ENCODE peak calls at places on chromosome 2, in five cellular contexts. One of them, this sample, is unnamed. For H3K27me3, the result is how much of the 10 kb centered on the place peaks cover.

GRCh38 chr2:241937297-241937696 is 67.8 kb downstream of the RTP5 start:
- DNase-seq in GM23248: no peak
- DNase-seq in small intestine: no peak
- DNase-seq in osteoblast: no peak
- DNase-seq in cardiac muscle cell: no peak
- DNase-seq in this sample: no peak

GRCh38 chr2:28736034-28736433 is 15.6 kb upstream of the PPP1CB start:
- DNase-seq in small intestine: peak
- DNase-seq in osteoblast: peak
- DNase-seq in GM23248: peak
- DNase-seq in cardiac muscle cell: peak
- DNase-seq in this sample: peak

GRCh38 chr2:222561817-222562424 is 94.0 kb downstream of the FARSB start:
- DNase-seq in cardiac muscle cell: peak
- DNase-seq in GM23248: peak
- DNase-seq in osteoblast: no peak
- DNase-seq in small intestine: peak
- DNase-seq in this sample: no peak

GRCh38 chr2:1972428-1972827 is 228.1 kb upstream of the PXDN start:
- DNase-seq in small intestine: no peak
- DNase-seq in osteoblast: no peak
- DNase-seq in cardiac muscle cell: peak
- DNase-seq in GM23248: peak
- DNase-seq in this sample: no peak

GRCh38 chr2:43905871-43906270 is 67.1 kb downstream of the ABCG8 start:
- DNase-seq in osteoblast: peak
- DNase-seq in small intestine: no peak
- DNase-seq in GM23248: no peak
- DNase-seq in cardiac muscle cell: no peak
- DNase-seq in this sample: no peak

GRCh38 chr2:223654384-223654915 is 52.3 kb upstream of the SCG2 start:
- DNase-seq in GM23248: peak
- DNase-seq in osteoblast: peak
- DNase-seq in cardiac muscle cell: no peak
- DNase-seq in small intestine: no peak
- DNase-seq in this sample: no peak

GRCh38 chr2:58562281-58562680 is 321.2 kb upstream of the FANCL start:
- DNase-seq in cardiac muscle cell: no peak
- DNase-seq in osteoblast: no peak
- DNase-seq in small intestine: no peak
- DNase-seq in GM23248: peak
- DNase-seq in this sample: no peak

GRCh38 chr2:61255580-61256437 is 93.8 kb downstream of the C2orf74 start:
- DNase-seq in GM23248: peak
- DNase-seq in cardiac muscle cell: no peak
- DNase-seq in small intestine: no peak
- DNase-seq in osteoblast: peak
- DNase-seq in this sample: no peak

GRCh38 chr2:224576098-224576715 is 9.0 kb downstream of the CUL3 start:
- DNase-seq in small intestine: no peak
- DNase-seq in osteoblast: no peak
- DNase-seq in GM23248: no peak
- DNase-seq in cardiac muscle cell: no peak
- DNase-seq in this sample: no peak

GRCh38 chr2:17877811-17878221 is 651 bp upstream of the KCNS3 start:
- DNase-seq in osteoblast: peak
- DNase-seq in GM23248: peak
- DNase-seq in small intestine: peak
- DNase-seq in cardiac muscle cell: peak
- DNase-seq in this sample: no peak
- H3K27me3 ChIP-seq in osteoblast: under half
- H3K27me3 ChIP-seq in GM23248: under half
- H3K27me3 ChIP-seq in small intestine: under half
- H3K27me3 ChIP-seq in cardiac muscle cell: half or more
- H3K27me3 ChIP-seq in this sample: under half

GRCh38 chr2:160077912-160078585 is 15.6 kb upstream of the PLA2R1 start:
- DNase-seq in cardiac muscle cell: no peak
- DNase-seq in osteoblast: no peak
- DNase-seq in small intestine: peak
- DNase-seq in GM23248: no peak
- DNase-seq in this sample: no peak
- H3K27ac ChIP-seq in cardiac muscle cell: no peak
- H3K27ac ChIP-seq in osteoblast: no peak
- H3K27ac ChIP-seq in small intestine: peak
- H3K27ac ChIP-seq in GM23248: no peak
- H3K27ac ChIP-seq in this sample: no peak

GRCh38 chr2:119086327-119086726 is 72.2 kb downstream of the C1QL2 start:
- DNase-seq in cardiac muscle cell: peak
- DNase-seq in GM23248: no peak
- DNase-seq in small intestine: no peak
- DNase-seq in osteoblast: no peak
- DNase-seq in this sample: no peak

GRCh38 chr2:119088416-119088815 is 70.1 kb downstream of the C1QL2 start:
- DNase-seq in GM23248: no peak
- DNase-seq in small intestine: no peak
- DNase-seq in cardiac muscle cell: no peak
- DNase-seq in osteoblast: no peak
- DNase-seq in this sample: no peak

GRCh38 chr2:119083416-119083815 is 75.1 kb downstream of the C1QL2 start:
- DNase-seq in osteoblast: no peak
- DNase-seq in cardiac muscle cell: no peak
- DNase-seq in GM23248: no peak
- DNase-seq in small intestine: no peak
- DNase-seq in this sample: no peak

GRCh38 chr2:119085613-119086012 is 72.9 kb downstream of the C1QL2 start:
- DNase-seq in GM23248: no peak
- DNase-seq in cardiac muscle cell: no peak
- DNase-seq in small intestine: peak
- DNase-seq in osteoblast: no peak
- DNase-seq in this sample: no peak

GRCh38 chr2:119082821-119083400 is 75.6 kb downstream of the C1QL2 start:
- DNase-seq in GM23248: no peak
- DNase-seq in small intestine: no peak
- DNase-seq in osteoblast: no peak
- DNase-seq in cardiac muscle cell: no peak
- DNase-seq in this sample: no peak
- H3K27me3 ChIP-seq in GM23248: under half
- H3K27me3 ChIP-seq in small intestine: under half
- H3K27me3 ChIP-seq in osteoblast: under half
- H3K27me3 ChIP-seq in cardiac muscle cell: under half
- H3K27me3 ChIP-seq in this sample: under half

DNA sequence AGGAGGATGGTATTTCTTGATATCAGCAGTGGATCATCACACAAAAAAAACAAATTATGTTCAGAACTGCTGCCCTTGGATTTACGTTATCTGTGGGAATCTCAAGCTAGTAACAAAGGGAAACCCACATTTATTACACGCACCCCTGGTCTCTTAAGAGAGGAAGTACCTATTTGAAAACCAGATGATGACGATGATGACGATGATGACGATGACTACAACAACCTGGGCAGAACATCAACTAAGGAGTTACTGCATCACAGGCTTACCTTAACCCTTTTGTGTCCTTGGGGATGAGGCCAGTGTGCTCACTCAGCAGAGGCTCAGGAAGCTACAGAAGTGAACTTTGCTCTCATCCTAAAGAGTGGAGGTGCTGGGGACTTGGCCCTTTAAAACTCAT is 169.4 kb downstream of the FSHR start:
- DNase-seq in osteoblast: no peak
- DNase-seq in cardiac muscle cell: no peak
- DNase-seq in small intestine: no peak
- DNase-seq in GM23248: no peak
- DNase-seq in this sample: no peak
- H3K27ac ChIP-seq in osteoblast: no peak
- H3K27ac ChIP-seq in cardiac muscle cell: no peak
- H3K27ac ChIP-seq in small intestine: no peak
- H3K27ac ChIP-seq in GM23248: no peak
- H3K27ac ChIP-seq in this sample: no peak

GRCh38 chr2:150421252-150421651 is 66.2 kb downstream of the RND3 start:
- DNase-seq in cardiac muscle cell: no peak
- DNase-seq in GM23248: no peak
- DNase-seq in osteoblast: no peak
- DNase-seq in small intestine: peak
- DNase-seq in this sample: no peak

GRCh38 chr2:150426724-150427123 is 60.7 kb downstream of the RND3 start:
- DNase-seq in osteoblast: peak
- DNase-seq in cardiac muscle cell: no peak
- DNase-seq in GM23248: no peak
- DNase-seq in small intestine: no peak
- DNase-seq in this sample: no peak

GRCh38 chr2:150426315-150426714 is 61.2 kb downstream of the RND3 start:
- DNase-seq in osteoblast: no peak
- DNase-seq in GM23248: no peak
- DNase-seq in cardiac muscle cell: no peak
- DNase-seq in small intestine: no peak
- DNase-seq in this sample: no peak

GRCh38 chr2:150425121-150425559 is 62.3 kb downstream of the RND3 start:
- DNase-seq in GM23248: peak
- DNase-seq in cardiac muscle cell: no peak
- DNase-seq in small intestine: peak
- DNase-seq in osteoblast: no peak
- DNase-seq in this sample: no peak

DNA sequence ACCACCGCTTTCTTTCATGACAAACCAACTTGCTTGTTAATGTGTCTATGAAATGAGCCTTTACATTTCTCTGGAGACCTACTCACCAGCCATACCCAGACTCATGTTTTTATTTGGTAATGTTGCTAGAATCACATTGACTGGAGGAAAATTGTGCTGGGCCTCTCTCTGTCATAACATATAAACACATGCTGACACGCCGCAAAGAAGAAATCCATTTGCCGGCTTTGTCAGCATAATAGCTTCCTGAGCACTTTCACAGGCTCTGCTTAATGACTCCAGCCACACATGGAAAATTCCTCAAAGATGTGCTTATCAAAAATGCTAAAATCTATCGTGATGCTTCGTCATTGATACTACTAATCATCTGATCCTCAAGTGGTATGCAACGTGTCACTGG is 63.1 kb downstream of the RND3 start:
- DNase-seq in small intestine: no peak
- DNase-seq in GM23248: no peak
- DNase-seq in cardiac muscle cell: no peak
- DNase-seq in osteoblast: peak
- DNase-seq in this sample: no peak
- H3K27me3 ChIP-seq in small intestine: under half
- H3K27me3 ChIP-seq in GM23248: under half
- H3K27me3 ChIP-seq in cardiac muscle cell: under half
- H3K27me3 ChIP-seq in osteoblast: under half
- H3K27me3 ChIP-seq in this sample: under half

DNA sequence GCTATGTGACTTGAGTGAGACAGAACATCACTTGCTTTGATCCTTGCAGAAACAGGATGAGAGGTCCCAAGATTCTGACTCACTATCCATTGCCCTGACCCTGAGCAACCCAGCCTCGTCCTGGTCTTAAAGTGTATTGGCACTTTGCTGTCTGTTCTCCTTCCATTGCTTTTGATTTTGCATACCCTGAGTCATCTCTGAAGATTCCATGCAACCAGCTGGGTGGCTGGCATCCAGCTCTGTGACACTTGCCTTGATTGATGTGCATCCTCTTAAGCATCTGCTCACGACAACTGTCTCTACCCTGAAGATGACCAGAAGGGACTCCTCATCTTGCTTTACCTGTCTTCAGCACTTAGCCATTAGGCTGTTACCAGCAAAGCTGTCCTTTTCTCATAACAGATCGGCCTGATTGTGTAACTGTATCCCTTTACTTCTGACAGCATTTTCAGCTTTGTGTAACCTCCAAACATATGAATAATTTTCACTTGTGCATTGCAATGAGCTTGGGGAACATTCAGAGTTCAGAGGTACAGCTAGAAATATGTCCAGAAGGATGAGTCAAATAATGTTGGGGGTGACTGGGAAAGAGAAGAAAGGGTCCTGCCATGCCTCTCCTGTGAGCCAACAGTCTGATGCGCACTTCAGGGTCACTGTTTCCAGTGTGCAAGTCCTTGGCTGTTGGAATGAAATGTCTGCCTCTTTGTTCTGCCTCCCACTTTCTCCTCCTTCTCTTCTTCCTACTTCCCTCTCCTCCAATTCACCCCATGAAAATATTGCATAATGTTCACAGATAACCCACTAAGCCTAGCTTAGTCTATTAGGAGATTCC is 249.7 kb upstream of the OSR1 start:
- DNase-seq in cardiac muscle cell: no peak
- DNase-seq in small intestine: no peak
- DNase-seq in GM23248: peak
- DNase-seq in osteoblast: peak
- DNase-seq in this sample: no peak
- H3K27ac ChIP-seq in cardiac muscle cell: no peak
- H3K27ac ChIP-seq in small intestine: no peak
- H3K27ac ChIP-seq in GM23248: peak
- H3K27ac ChIP-seq in osteoblast: peak
- H3K27ac ChIP-seq in this sample: no peak

DNA sequence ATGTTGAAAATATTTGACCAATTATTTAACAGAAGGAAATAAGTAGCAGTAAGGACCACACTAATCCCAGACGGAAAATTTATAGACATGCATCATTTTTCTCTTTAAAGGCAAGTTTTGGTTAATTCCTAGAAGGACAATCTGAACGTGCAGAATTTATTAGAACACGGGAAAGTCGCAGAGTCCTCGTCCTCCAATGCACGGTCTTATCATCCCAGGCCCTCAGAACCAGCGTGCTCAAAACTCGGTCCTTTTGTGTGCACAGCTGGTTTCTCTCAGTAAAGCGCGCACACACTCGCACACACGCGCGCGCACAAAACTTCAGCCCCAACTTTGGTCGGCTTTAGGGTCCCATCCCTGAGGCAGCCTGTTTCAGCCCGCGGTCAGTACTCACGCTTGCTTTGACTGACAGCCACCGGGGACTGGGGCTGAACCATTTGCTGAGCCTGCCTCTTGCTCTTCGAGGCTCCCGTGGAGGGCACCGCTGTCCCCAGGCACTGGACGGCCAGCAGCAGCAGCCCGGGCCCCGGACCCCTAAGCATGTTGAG is 533 bp downstream of the FN1 start:
- DNase-seq in GM23248: peak
- DNase-seq in cardiac muscle cell: peak
- DNase-seq in small intestine: no peak
- DNase-seq in osteoblast: peak
- DNase-seq in this sample: no peak
- H3K27me3 ChIP-seq in GM23248: under half
- H3K27me3 ChIP-seq in cardiac muscle cell: under half
- H3K27me3 ChIP-seq in small intestine: under half
- H3K27me3 ChIP-seq in osteoblast: under half
- H3K27me3 ChIP-seq in this sample: under half

DNA sequence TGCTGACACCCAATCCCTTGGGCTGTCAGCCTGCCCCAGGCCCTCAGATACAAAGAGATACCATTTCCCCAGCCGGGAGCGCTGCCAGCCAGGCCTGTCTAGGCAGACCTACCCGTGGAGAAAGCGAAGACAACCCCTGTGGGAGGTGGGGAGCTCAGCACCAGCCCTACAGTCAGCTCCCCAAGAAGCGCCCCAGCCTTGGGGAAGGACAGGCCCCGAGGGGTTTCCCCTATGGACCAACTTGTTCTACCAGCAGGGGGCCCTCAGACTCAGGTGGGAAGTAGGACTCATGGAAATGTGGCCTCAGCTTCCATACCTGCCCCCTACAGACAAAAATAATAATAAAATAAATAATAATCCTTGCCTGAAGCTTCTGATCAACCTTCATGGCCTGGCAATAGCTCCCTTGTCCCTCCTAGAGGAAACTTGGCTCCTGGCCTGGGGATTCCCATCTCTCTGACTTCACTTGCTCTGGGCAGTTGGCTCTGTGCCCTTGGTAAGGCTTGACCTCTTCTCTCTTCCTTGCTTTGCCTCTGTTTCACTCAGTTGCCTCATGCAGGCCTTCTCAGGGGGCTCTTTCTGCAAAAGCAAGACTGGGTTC is 7.0 kb downstream of the SLC35F6 start:
- DNase-seq in osteoblast: peak
- DNase-seq in GM23248: peak
- DNase-seq in cardiac muscle cell: no peak
- DNase-seq in small intestine: peak
- DNase-seq in this sample: peak
- H3K27ac ChIP-seq in osteoblast: no peak
- H3K27ac ChIP-seq in GM23248: no peak
- H3K27ac ChIP-seq in cardiac muscle cell: no peak
- H3K27ac ChIP-seq in small intestine: peak
- H3K27ac ChIP-seq in this sample: peak